ENCODE peak calls at places on chromosomes 7 and 10, in six cellular contexts. One of them, this sample, is unnamed.

GRCh38 chr7:85716353-85716752 is 529.5 kb upstream of the SEMA3D start:
- DNase-seq in choroid plexus epithelial cell: peak; percentile 29
- DNase-seq in aorta: no peak
- DNase-seq in Caco-2: no peak
- DNase-seq in brain microvascular endothelial cell: no peak
- DNase-seq in tibial artery: no peak
- DNase-seq in this sample: no peak

GRCh38 chr10:22765660-22766547 is 51.5 kb upstream of the PIP4K2A start:
- DNase-seq in choroid plexus epithelial cell: no peak
- DNase-seq in aorta: no peak
- DNase-seq in Caco-2: no peak
- DNase-seq in brain microvascular endothelial cell: no peak
- DNase-seq in tibial artery: no peak
- DNase-seq in this sample: no peak

GRCh38 chr7:154844955-154845354 is 158.0 kb downstream of the PAXIP1 start:
- DNase-seq in choroid plexus epithelial cell: no peak
- DNase-seq in aorta: no peak
- DNase-seq in Caco-2: no peak
- DNase-seq in brain microvascular endothelial cell: no peak
- DNase-seq in tibial artery: no peak
- DNase-seq in this sample: no peak

GRCh38 chr7:1087462-1087809 is 477 bp upstream of the GPER1 start:
- DNase-seq in choroid plexus epithelial cell: peak; percentile 36
- DNase-seq in aorta: no peak
- DNase-seq in Caco-2: no peak
- DNase-seq in brain microvascular endothelial cell: no peak
- DNase-seq in tibial artery: no peak
- DNase-seq in this sample: peak; percentile 25

GRCh38 chr7:12715372-12716133 is 28.1 kb downstream of the ARL4A start:
- DNase-seq in choroid plexus epithelial cell: peak; percentile 99
- DNase-seq in aorta: no peak
- DNase-seq in Caco-2: peak; percentile 49
- DNase-seq in brain microvascular endothelial cell: peak; percentile 96
- DNase-seq in tibial artery: peak; percentile 79
- DNase-seq in this sample: peak; percentile 98

GRCh38 chr10:108544500-108545120 is 1378.7 kb downstream of the XPNPEP1 start:
- DNase-seq in choroid plexus epithelial cell: peak; percentile 78
- DNase-seq in aorta: peak; percentile 81
- DNase-seq in Caco-2: peak; percentile 81
- DNase-seq in brain microvascular endothelial cell: peak; percentile 34
- DNase-seq in tibial artery: no peak
- DNase-seq in this sample: peak; percentile 65

GRCh38 chr10:101241840-101242707 is 12.8 kb upstream of the LBX1 start:
- DNase-seq in choroid plexus epithelial cell: no peak
- DNase-seq in aorta: no peak
- DNase-seq in Caco-2: no peak
- DNase-seq in brain microvascular endothelial cell: no peak
- DNase-seq in tibial artery: no peak
- DNase-seq in this sample: peak; percentile 35

GRCh38 chr10:103861501-103861900 is 6.1 kb upstream of the SH3PXD2A start:
- DNase-seq in choroid plexus epithelial cell: no peak
- DNase-seq in aorta: no peak
- DNase-seq in Caco-2: no peak
- DNase-seq in brain microvascular endothelial cell: peak; percentile 53
- DNase-seq in tibial artery: no peak
- DNase-seq in this sample: no peak

GRCh38 chr10:118569241-118569881 is 26.1 kb downstream of the PRLHR start:
- DNase-seq in choroid plexus epithelial cell: peak; percentile 35
- DNase-seq in aorta: no peak
- DNase-seq in Caco-2: no peak
- DNase-seq in brain microvascular endothelial cell: peak; percentile 34
- DNase-seq in tibial artery: no peak
- DNase-seq in this sample: peak; percentile 77

GRCh38 chr10:112210672-112211071 is 27.1 kb upstream of the GPAM start:
- DNase-seq in choroid plexus epithelial cell: no peak
- DNase-seq in aorta: no peak
- DNase-seq in Caco-2: no peak
- DNase-seq in brain microvascular endothelial cell: no peak
- DNase-seq in tibial artery: no peak
- DNase-seq in this sample: no peak

GRCh38 chr7:2571409-2571808 is 12.6 kb downstream of the IQCE start:
- DNase-seq in choroid plexus epithelial cell: no peak
- DNase-seq in aorta: peak; percentile 16
- DNase-seq in Caco-2: no peak
- DNase-seq in brain microvascular endothelial cell: no peak
- DNase-seq in tibial artery: no peak
- DNase-seq in this sample: no peak

GRCh38 chr10:99573806-99574205 is 41.1 kb downstream of the NKX2-3 start:
- DNase-seq in choroid plexus epithelial cell: no peak
- DNase-seq in aorta: no peak
- DNase-seq in Caco-2: no peak
- DNase-seq in brain microvascular endothelial cell: no peak
- DNase-seq in tibial artery: no peak
- DNase-seq in this sample: no peak

GRCh38 chr7:13882051-13882450 is 107.4 kb downstream of the ETV1 start:
- DNase-seq in choroid plexus epithelial cell: no peak
- DNase-seq in aorta: no peak
- DNase-seq in Caco-2: no peak
- DNase-seq in brain microvascular endothelial cell: no peak
- DNase-seq in tibial artery: no peak
- DNase-seq in this sample: no peak

GRCh38 chr10:44995914-44996633 is 4.6 kb upstream of the ZNF22 start:
- DNase-seq in choroid plexus epithelial cell: peak; percentile 89
- DNase-seq in aorta: no peak
- DNase-seq in Caco-2: peak; percentile 66
- DNase-seq in brain microvascular endothelial cell: peak; percentile 32
- DNase-seq in tibial artery: peak; percentile 91
- DNase-seq in this sample: peak; percentile 74

GRCh38 chr7:9625953-9626352 is 1192.5 kb downstream of the NXPH1 start:
- DNase-seq in choroid plexus epithelial cell: no peak
- DNase-seq in aorta: no peak
- DNase-seq in Caco-2: no peak
- DNase-seq in brain microvascular endothelial cell: no peak
- DNase-seq in tibial artery: no peak
- DNase-seq in this sample: no peak

GRCh38 chr10:121322046-121322445 is 276.2 kb downstream of the FGFR2 start:
- DNase-seq in choroid plexus epithelial cell: no peak
- DNase-seq in aorta: no peak
- DNase-seq in Caco-2: no peak
- DNase-seq in brain microvascular endothelial cell: no peak
- DNase-seq in tibial artery: no peak
- DNase-seq in this sample: no peak

DNA sequence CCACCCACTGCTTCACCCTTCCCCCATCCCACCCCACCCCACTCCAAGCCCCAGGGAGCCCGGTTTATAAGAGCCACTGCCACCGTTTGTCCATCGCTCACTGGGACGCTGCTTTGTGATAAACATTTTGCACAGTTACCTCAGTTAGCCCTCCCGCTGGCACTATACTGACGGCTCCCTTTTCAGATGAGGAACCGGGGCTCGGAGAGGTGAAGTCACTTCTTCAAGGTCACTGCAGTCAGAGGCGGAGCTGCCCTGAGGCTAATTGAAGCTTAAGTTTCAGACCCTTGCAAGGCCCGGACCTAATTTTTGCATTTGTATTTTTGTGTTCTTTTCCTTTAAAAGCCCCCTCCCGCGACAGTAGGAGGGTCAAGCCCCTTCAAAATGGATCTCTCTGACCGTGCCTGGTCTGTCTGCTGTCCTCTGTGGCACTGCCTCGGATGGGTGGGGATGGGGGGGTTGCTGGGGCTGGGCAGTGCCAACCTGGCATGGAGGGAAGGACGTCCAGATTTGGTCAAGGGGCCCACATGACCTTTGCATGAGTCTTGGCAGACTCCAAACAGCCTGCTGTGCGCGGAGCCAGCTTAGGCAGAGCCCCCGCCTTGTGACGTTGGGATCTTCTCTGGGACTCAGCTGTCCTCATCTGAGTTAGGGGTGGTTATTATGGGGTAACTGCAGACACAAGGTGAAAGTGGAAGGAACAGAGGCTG is 17.7 kb upstream of the NODAL start:
- DNase-seq in choroid plexus epithelial cell: no peak
- DNase-seq in aorta: peak; percentile 74
- DNase-seq in Caco-2: no peak
- DNase-seq in brain microvascular endothelial cell: no peak
- DNase-seq in tibial artery: no peak
- DNase-seq in this sample: no peak
- H3K4me3 ChIP-seq in choroid plexus epithelial cell: no peak overlapping the region
- H3K4me3 ChIP-seq in aorta: no peak overlapping the region
- H3K4me3 ChIP-seq in Caco-2: no peak overlapping the region
- H3K4me3 ChIP-seq in brain microvascular endothelial cell: no peak overlapping the region
- H3K4me3 ChIP-seq in tibial artery: peak overlapping the region; percentile 46
- H3K4me3 ChIP-seq in this sample: no peak overlapping the region

GRCh38 chr7:117011419-117012260 is 58.3 kb downstream of the ST7 start:
- DNase-seq in choroid plexus epithelial cell: no peak
- DNase-seq in aorta: no peak
- DNase-seq in Caco-2: no peak
- DNase-seq in brain microvascular endothelial cell: no peak
- DNase-seq in tibial artery: no peak
- DNase-seq in this sample: no peak

GRCh38 chr7:117014673-117015133 is 61.4 kb downstream of the ST7 start:
- DNase-seq in choroid plexus epithelial cell: peak; percentile 85
- DNase-seq in aorta: no peak
- DNase-seq in Caco-2: no peak
- DNase-seq in brain microvascular endothelial cell: peak; percentile 75
- DNase-seq in tibial artery: peak; percentile 76
- DNase-seq in this sample: peak; percentile 75

GRCh38 chr7:117015258-117016184 is 62.2 kb downstream of the ST7 start:
- DNase-seq in choroid plexus epithelial cell: no peak
- DNase-seq in aorta: no peak
- DNase-seq in Caco-2: no peak
- DNase-seq in brain microvascular endothelial cell: no peak
- DNase-seq in tibial artery: no peak
- DNase-seq in this sample: no peak

GRCh38 chr7:117012284-117013174 is 59.2 kb downstream of the ST7 start:
- DNase-seq in choroid plexus epithelial cell: peak; percentile 79
- DNase-seq in aorta: no peak
- DNase-seq in Caco-2: peak; percentile 34
- DNase-seq in brain microvascular endothelial cell: peak; percentile 51
- DNase-seq in tibial artery: no peak
- DNase-seq in this sample: peak; percentile 58

GRCh38 chr7:117014099-117014656 is 60.9 kb downstream of the ST7 start:
- DNase-seq in choroid plexus epithelial cell: no peak
- DNase-seq in aorta: no peak
- DNase-seq in Caco-2: no peak
- DNase-seq in brain microvascular endothelial cell: no peak
- DNase-seq in tibial artery: no peak
- DNase-seq in this sample: no peak
- H3K4me3 ChIP-seq in choroid plexus epithelial cell: no peak overlapping the region
- H3K4me3 ChIP-seq in aorta: no peak overlapping the region
- H3K4me3 ChIP-seq in Caco-2: no peak overlapping the region
- H3K4me3 ChIP-seq in brain microvascular endothelial cell: no peak overlapping the region
- H3K4me3 ChIP-seq in tibial artery: peak overlapping the region; percentile 14
- H3K4me3 ChIP-seq in this sample: no peak overlapping the region

GRCh38 chr10:6072215-6072941 is 10.2 kb upstream of the IL2RA start:
- DNase-seq in choroid plexus epithelial cell: no peak
- DNase-seq in aorta: no peak
- DNase-seq in Caco-2: no peak
- DNase-seq in brain microvascular endothelial cell: no peak
- DNase-seq in tibial artery: no peak
- DNase-seq in this sample: peak; percentile 19
- H3K4me3 ChIP-seq in choroid plexus epithelial cell: no peak overlapping the region
- H3K4me3 ChIP-seq in aorta: no peak overlapping the region
- H3K4me3 ChIP-seq in Caco-2: no peak overlapping the region
- H3K4me3 ChIP-seq in brain microvascular endothelial cell: no peak overlapping the region
- H3K4me3 ChIP-seq in tibial artery: no peak overlapping the region
- H3K4me3 ChIP-seq in this sample: no peak overlapping the region

GRCh38 chr10:79176949-79177602 is 108.3 kb downstream of the ZMIZ1 start:
- DNase-seq in choroid plexus epithelial cell: peak; percentile 53
- DNase-seq in aorta: no peak
- DNase-seq in Caco-2: no peak
- DNase-seq in brain microvascular endothelial cell: no peak
- DNase-seq in tibial artery: no peak
- DNase-seq in this sample: no peak

GRCh38 chr10:79179404-79180309 is 110.9 kb downstream of the ZMIZ1 start:
- DNase-seq in choroid plexus epithelial cell: peak; percentile 30
- DNase-seq in aorta: no peak
- DNase-seq in Caco-2: no peak
- DNase-seq in brain microvascular endothelial cell: no peak
- DNase-seq in tibial artery: no peak
- DNase-seq in this sample: no peak

GRCh38 chr10:79180619-79181221 is 112.0 kb downstream of the ZMIZ1 start:
- DNase-seq in choroid plexus epithelial cell: no peak
- DNase-seq in aorta: no peak
- DNase-seq in Caco-2: no peak
- DNase-seq in brain microvascular endothelial cell: no peak
- DNase-seq in tibial artery: no peak
- DNase-seq in this sample: no peak

GRCh38 chr10:79178070-79178576 is 109.4 kb downstream of the ZMIZ1 start:
- DNase-seq in choroid plexus epithelial cell: no peak
- DNase-seq in aorta: no peak
- DNase-seq in Caco-2: no peak
- DNase-seq in brain microvascular endothelial cell: no peak
- DNase-seq in tibial artery: no peak
- DNase-seq in this sample: no peak

DNA sequence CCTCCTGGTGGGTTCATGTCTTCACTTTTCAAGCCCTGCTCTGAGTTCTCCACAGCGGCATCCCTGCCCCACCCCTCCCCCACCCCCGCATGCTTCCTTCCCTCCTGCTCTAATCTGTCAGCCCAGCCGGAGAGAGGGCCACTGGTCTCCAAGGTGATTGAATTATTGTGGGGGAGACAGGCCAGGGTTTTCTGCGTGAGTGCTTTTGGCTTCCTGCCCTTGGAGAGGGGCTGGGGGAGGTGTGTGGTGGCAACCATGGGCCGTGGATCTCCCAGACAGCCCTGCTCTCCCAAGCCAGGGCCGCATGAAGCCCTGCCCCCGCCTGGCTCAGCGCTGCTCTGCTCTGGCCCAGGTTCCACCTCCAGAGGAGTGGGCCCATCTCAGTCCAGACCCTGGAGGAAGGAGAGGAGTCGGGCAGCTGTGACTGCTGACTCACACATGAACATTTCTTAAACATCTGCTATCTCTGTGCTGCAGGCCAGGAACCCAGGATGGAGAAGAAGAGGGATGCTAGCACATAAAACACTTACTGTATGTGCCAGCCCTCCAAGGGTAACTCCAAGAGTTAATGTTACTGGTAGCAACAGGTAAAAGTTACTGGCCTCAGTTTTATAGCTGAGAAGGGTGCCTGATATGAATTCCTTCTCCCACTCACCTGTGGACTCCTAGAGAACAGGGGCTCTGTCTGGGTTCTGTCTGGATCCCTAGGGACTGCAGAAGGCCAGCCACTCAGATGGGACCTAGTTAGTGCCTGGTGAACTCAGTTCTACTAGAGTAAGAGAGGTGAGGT is 110.0 kb downstream of the ZMIZ1 start:
- DNase-seq in choroid plexus epithelial cell: peak; percentile 83
- DNase-seq in aorta: no peak
- DNase-seq in Caco-2: no peak
- DNase-seq in brain microvascular endothelial cell: peak; percentile 77
- DNase-seq in tibial artery: no peak
- DNase-seq in this sample: peak; percentile 69
- H3K4me3 ChIP-seq in choroid plexus epithelial cell: no peak overlapping the region
- H3K4me3 ChIP-seq in aorta: no peak overlapping the region
- H3K4me3 ChIP-seq in Caco-2: no peak overlapping the region
- H3K4me3 ChIP-seq in brain microvascular endothelial cell: no peak overlapping the region
- H3K4me3 ChIP-seq in tibial artery: no peak overlapping the region
- H3K4me3 ChIP-seq in this sample: no peak overlapping the region

This sample was measured in cardiac fibroblast.